ENCODE peak calls at places on chromosome 1, in six cellular contexts. E, N, P, D, H and T are unnamed samples.

GRCh38 chr1:63327417-63328139 is 5.2 kb downstream of the FOXD3 start:
- DNase-seq in E (peak), N (peak), P (peak), D (no peak), H (peak), T (no peak)

GRCh38 chr1:202207292-202207691 is 13.7 kb downstream of the LGR6 start:
- DNase-seq in E (no peak), N (peak), P (peak), D (peak), H (peak), T (no peak)

GRCh38 chr1:227885648-227886502 is 61.9 kb downstream of the WNT9A start:
- DNase-seq in E (peak), N (peak), P (peak), D (peak), H (no peak), T (no peak)

GRCh38 chr1:55877440-55878232 is 662.5 kb upstream of the USP24 start:
- DNase-seq in E (no peak), N (peak), P (no peak), D (no peak), H (no peak), T (no peak)

GRCh38 chr1:179127163-179127895 is 45.5 kb downstream of the TOR3A start:
- DNase-seq in E (no peak), N (peak), P (peak), D (no peak), H (no peak), T (no peak)

GRCh38 chr1:221794925-221795324 is 53.0 kb upstream of the DUSP10 start:
- DNase-seq in E (no peak), N (no peak), P (no peak), D (no peak), H (no peak), T (no peak)

GRCh38 chr1:37930246-37931142 is 16.4 kb downstream of the INPP5B start:
- DNase-seq in E (peak), N (peak), P (no peak), D (no peak), H (no peak), T (no peak)

GRCh38 chr1:121444096-121444495 is 259.3 kb downstream of the SRGAP2C start:
- DNase-seq in E (no peak), N (no peak), P (peak), D (no peak), H (no peak), T (no peak)

GRCh38 chr1:63980706-63981407 is 207.0 kb downstream of the ROR1 start:
- DNase-seq in E (peak), N (no peak), P (no peak), D (no peak), H (no peak), T (no peak)

GRCh38 chr1:234509457-234510328 is 30.7 kb upstream of the TARBP1 start:
- DNase-seq in E (no peak), N (peak), P (peak), D (no peak), H (peak), T (no peak)

GRCh38 chr1:61376151-61376550 is 293.8 kb downstream of the NFIA start:
- DNase-seq in E (no peak), N (no peak), P (no peak), D (no peak), H (no peak), T (no peak)

GRCh38 chr1:101436100-101436511 is 199.3 kb downstream of the S1PR1 start:
- DNase-seq in E (no peak), N (no peak), P (no peak), D (no peak), H (no peak), T (no peak)

GRCh38 chr1:145901312-145902021 is 8.4 kb downstream of the ITGA10 start:
- DNase-seq in E (no peak), N (no peak), P (no peak), D (no peak), H (peak), T (no peak)

GRCh38 chr1:31198150-31198549 is 41.5 kb downstream of the NKAIN1 start:
- DNase-seq in E (no peak), N (no peak), P (no peak), D (no peak), H (no peak), T (no peak)

GRCh38 chr1:154741327-154741726 is 128.8 kb downstream of the KCNN3 start:
- DNase-seq in E (no peak), N (peak), P (peak), D (no peak), H (no peak), T (no peak)

GRCh38 chr1:154739654-154740053 is 130.4 kb downstream of the KCNN3 start:
- DNase-seq in E (no peak), N (no peak), P (no peak), D (no peak), H (no peak), T (peak)

GRCh38 chr1:154743536-154744036 is 126.5 kb downstream of the KCNN3 start:
- DNase-seq in E (no peak), N (no peak), P (no peak), D (no peak), H (no peak), T (no peak)

GRCh38 chr1:154742586-154742985 is 127.5 kb downstream of the KCNN3 start:
- DNase-seq in E (no peak), N (no peak), P (no peak), D (no peak), H (no peak), T (no peak)

GRCh38 chr1:154741747-154742495 is 128.2 kb downstream of the KCNN3 start:
- DNase-seq in E (no peak), N (peak), P (peak), D (no peak), H (peak), T (no peak)
- TF ChIP-seq CTCF in E (no peak), N (peak), P (peak), D (no peak), H (peak), T (peak)

DNA sequence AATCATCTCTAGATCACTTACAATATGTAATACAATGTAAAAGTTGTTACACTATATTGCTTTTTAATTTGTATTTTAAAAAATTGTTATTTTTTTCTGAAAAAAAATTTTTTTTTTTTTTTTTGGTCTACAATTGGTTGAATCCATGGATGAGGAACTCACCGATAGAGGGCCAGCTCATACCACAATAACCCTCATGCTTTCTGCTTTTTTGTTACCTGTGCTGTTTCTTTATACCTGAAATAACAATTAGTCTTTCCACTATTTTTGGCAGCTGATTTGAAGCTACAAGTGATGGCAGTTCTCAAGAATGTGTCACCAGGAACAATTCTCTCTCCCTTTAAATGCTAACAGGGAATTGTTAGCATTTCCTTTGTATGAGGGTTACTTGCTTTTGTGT is 12.0 kb downstream of the SMG7 start:
- DNase-seq in E (no peak), N (no peak), P (no peak), D (no peak), H (peak), T (no peak)
- TF ChIP-seq CTCF in E (peak), N (no peak), P (no peak), D (no peak), H (peak), T (no peak)

GRCh38 chr1:150067184-150068182 is at the start of gene VPS45:
- DNase-seq in E (peak), N (peak), P (peak), D (peak), H (peak), T (peak)
- TF ChIP-seq CTCF in E (no peak), N (peak), P (no peak), D (no peak), H (peak), T (no peak)

GRCh38 chr1:26717066-26717465 is 21.3 kb downstream of the ARID1A start:
- DNase-seq in E (no peak), N (peak), P (peak), D (no peak), H (no peak), T (no peak)

GRCh38 chr1:26721669-26722355 is 26.0 kb downstream of the ARID1A start:
- DNase-seq in E (no peak), N (no peak), P (no peak), D (no peak), H (no peak), T (no peak)

GRCh38 chr1:26723013-26723991 is 27.5 kb downstream of the ARID1A start:
- DNase-seq in E (peak), N (peak), P (peak), D (peak), H (peak), T (peak)

GRCh38 chr1:26724118-26724517 is 28.3 kb downstream of the ARID1A start:
- DNase-seq in E (no peak), N (no peak), P (no peak), D (no peak), H (no peak), T (no peak)

GRCh38 chr1:26719205-26719604 is 23.4 kb downstream of the ARID1A start:
- DNase-seq in E (no peak), N (no peak), P (no peak), D (no peak), H (no peak), T (no peak)
- TF ChIP-seq CTCF in E (no peak), N (no peak), P (no peak), D (no peak), H (no peak), T (no peak)

DNA sequence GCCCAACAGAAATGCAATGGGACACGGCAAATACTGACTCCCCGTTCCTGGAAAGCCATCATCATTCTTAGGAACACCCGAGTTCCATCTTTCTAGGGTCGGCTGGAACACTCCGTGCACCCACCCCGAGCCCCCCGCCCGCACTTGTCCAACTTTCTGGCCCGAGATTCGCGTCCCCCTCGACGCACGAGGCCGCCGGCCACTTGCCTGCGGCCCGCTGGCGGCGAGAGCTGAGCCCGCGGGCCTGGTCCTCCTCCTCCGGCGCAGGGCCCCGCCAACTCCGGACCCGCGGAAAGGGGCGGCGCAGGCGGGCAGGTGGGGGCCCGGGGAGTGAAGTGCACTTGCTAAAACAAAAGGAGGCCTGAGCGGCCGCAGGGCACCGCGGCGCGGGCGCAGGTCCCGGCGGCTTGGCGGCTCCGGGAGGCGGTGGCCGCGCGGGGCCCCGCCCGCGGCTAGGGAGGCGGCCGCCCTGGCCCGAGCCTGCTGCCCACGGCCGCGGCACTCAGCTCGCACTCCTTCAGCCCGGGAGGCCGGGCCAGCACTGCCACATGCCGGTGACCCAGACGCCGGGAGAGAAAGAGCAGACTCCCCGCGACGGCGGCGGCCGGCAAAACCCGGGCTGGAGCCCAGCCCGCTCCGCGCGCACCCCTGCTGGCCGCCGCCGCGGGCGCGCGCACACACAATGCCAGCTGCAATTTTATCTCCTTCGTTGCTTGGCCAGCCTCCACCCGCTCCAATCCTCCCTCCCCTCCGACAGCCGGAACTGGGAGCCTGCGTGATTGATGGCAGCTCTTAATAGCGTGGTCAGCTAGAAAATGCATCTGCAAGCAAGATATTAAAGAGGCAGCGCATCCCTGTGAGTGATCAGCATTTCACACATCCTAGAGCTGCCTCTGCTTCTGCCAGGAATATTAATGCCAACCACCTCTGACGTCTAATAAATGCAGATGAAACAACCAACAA is 114.3 kb downstream of the RERE start:
- DNase-seq in E (peak), N (peak), P (peak), D (peak), H (peak), T (peak)
- TF ChIP-seq CTCF in E (no peak), N (no peak), P (no peak), D (no peak), H (no peak), T (peak)

DNA sequence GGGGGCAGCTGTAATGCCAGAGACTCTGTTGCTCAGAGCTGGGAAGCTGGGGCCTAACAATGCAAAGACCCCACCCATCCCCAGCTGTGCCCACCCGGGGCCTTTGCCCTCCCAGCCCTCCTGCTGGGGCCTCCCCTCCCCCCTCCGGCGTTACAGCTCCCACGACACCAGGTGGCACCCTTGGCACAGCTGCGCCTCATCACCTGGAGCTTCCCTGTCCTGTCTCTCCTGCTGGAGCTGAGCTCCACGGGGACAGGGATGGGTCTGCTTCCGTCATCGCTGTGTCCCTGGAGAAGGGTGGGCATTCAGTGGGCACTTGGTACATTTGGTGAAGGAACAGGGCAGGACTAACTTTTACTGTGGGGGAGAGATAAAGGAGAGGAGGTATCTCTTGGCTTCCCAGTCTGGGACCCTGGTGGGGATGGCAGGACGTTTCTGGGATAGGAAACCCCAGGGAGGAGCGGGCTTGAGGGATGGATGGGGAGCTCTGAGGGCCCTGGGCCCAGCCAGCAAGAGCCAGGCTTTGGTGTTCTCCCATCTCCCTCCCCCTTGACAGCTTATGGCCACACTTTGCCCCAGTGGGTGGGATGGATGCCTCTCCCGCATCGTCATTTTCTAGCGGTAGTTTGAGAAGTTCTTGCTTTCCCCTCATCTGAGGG is 453.2 kb downstream of the PTPRU start:
- DNase-seq in E (no peak), N (no peak), P (no peak), D (no peak), H (no peak), T (no peak)
- TF ChIP-seq CTCF in E (no peak), N (no peak), P (no peak), D (no peak), H (no peak), T (no peak)

GRCh38 chr1:52139817-52140540 is 1.9 kb upstream of the ZFYVE9 start:
- DNase-seq in E (no peak), N (peak), P (peak), D (no peak), H (no peak), T (peak)

GRCh38 chr1:52145137-52145536 is 3.2 kb downstream of the ZFYVE9 start:
- DNase-seq in E (no peak), N (no peak), P (no peak), D (no peak), H (no peak), T (no peak)

GRCh38 chr1:52140633-52141512 is 1.0 kb upstream of the ZFYVE9 start:
- DNase-seq in E (no peak), N (peak), P (peak), D (no peak), H (no peak), T (no peak)

GRCh38 chr1:52141513-52142219 is at the start of gene ZFYVE9:
- DNase-seq in E (peak), N (peak), P (peak), D (peak), H (peak), T (peak)

GRCh38 chr1:52142220-52143153 is 598 bp downstream of the ZFYVE9 start:
- DNase-seq in E (peak), N (peak), P (peak), D (peak), H (peak), T (peak)
- TF ChIP-seq CTCF in E (peak), N (no peak), P (no peak), D (no peak), H (no peak), T (no peak)